ENCODE peak calls at places on chromosomes 4 and X, in seven cellular contexts. One of them, this sample, is unnamed.

GRCh38 chr4:174222266-174222872 is 61.1 kb downstream of the FBXO8 start:
- DNase-seq in K562: peak; percentile 60
- DNase-seq in GM12878: no peak
- DNase-seq in SK-N-SH: no peak
- DNase-seq in H1: no peak
- DNase-seq in HCT116: peak; percentile 13
- DNase-seq in HepG2: peak; percentile 16
- DNase-seq in this sample: peak; percentile 32

GRCh38 chr4:59671037-59671436 is 1529.1 kb upstream of the ADGRL3 start:
- DNase-seq in H1: no peak
- DNase-seq in SK-N-SH: no peak
- DNase-seq in HepG2: no peak
- DNase-seq in HCT116: no peak
- DNase-seq in GM12878: no peak
- DNase-seq in K562: no peak
- DNase-seq in this sample: no peak

GRCh38 chr4:142274137-142274536 is 572.0 kb downstream of the INPP4B start:
- DNase-seq in SK-N-SH: no peak
- DNase-seq in GM12878: no peak
- DNase-seq in HCT116: no peak
- DNase-seq in H1: no peak
- DNase-seq in HepG2: no peak
- DNase-seq in K562: no peak
- DNase-seq in this sample: no peak

GRCh38 chrX:140157143-140157542 is 191.8 kb upstream of the CXorf66 start:
- DNase-seq in SK-N-SH: no peak
- DNase-seq in HepG2: no peak
- DNase-seq in H1: no peak
- DNase-seq in HCT116: no peak
- DNase-seq in K562: no peak
- DNase-seq in GM12878: no peak
- DNase-seq in this sample: no peak

GRCh38 chr4:1604706-1605205 is 79.4 kb downstream of the FAM53A start:
- DNase-seq in HepG2: no peak
- DNase-seq in SK-N-SH: peak; percentile 58
- DNase-seq in GM12878: no peak
- DNase-seq in HCT116: no peak
- DNase-seq in K562: no peak
- DNase-seq in H1: no peak
- DNase-seq in this sample: peak; percentile 85

GRCh38 chrX:68934421-68934820 is 105.6 kb downstream of the EFNB1 start:
- DNase-seq in SK-N-SH: no peak
- DNase-seq in GM12878: no peak
- DNase-seq in K562: no peak
- DNase-seq in HCT116: no peak
- DNase-seq in HepG2: no peak
- DNase-seq in H1: no peak
- DNase-seq in this sample: no peak

GRCh38 chr4:78954048-78954666 is 14.9 kb upstream of the PAQR3 start:
- DNase-seq in HCT116: peak; percentile 23
- DNase-seq in K562: peak; percentile 51
- DNase-seq in GM12878: no peak
- DNase-seq in SK-N-SH: peak; percentile 18
- DNase-seq in H1: no peak
- DNase-seq in HepG2: peak; percentile 9
- DNase-seq in this sample: no peak

GRCh38 chrX:9566150-9566621 is 101.3 kb downstream of the TBL1X start:
- DNase-seq in GM12878: no peak
- DNase-seq in HepG2: peak; percentile 65
- DNase-seq in SK-N-SH: no peak
- DNase-seq in H1: no peak
- DNase-seq in K562: no peak
- DNase-seq in HCT116: peak; percentile 32
- DNase-seq in this sample: peak; percentile 39

GRCh38 chrX:74422576-74423288 is 1.4 kb downstream of the SLC16A2 start:
- DNase-seq in HCT116: no peak
- DNase-seq in K562: no peak
- DNase-seq in SK-N-SH: peak; percentile 76
- DNase-seq in HepG2: peak; percentile 4
- DNase-seq in H1: peak; percentile 70
- DNase-seq in GM12878: no peak
- DNase-seq in this sample: no peak

GRCh38 chr4:84499065-84499982 is at the start of gene NKX6-1:
- DNase-seq in H1: peak; percentile 93
- DNase-seq in SK-N-SH: peak; percentile 92
- DNase-seq in HepG2: no peak
- DNase-seq in HCT116: peak; percentile 87
- DNase-seq in K562: no peak
- DNase-seq in GM12878: no peak
- DNase-seq in this sample: no peak

GRCh38 chrX:54824195-54824594 is 16.6 kb downstream of the MAGED2 start:
- DNase-seq in GM12878: no peak
- DNase-seq in HepG2: no peak
- DNase-seq in H1: no peak
- DNase-seq in HCT116: no peak
- DNase-seq in K562: no peak
- DNase-seq in SK-N-SH: no peak
- DNase-seq in this sample: no peak

GRCh38 chr4:122759639-122760310 is 27.3 kb downstream of the BBS12 start:
- DNase-seq in HepG2: no peak
- DNase-seq in SK-N-SH: no peak
- DNase-seq in GM12878: no peak
- DNase-seq in K562: no peak
- DNase-seq in HCT116: no peak
- DNase-seq in H1: no peak
- DNase-seq in this sample: no peak

GRCh38 chr4:153488719-153489384 is 22.7 kb downstream of the TMEM131L start:
- DNase-seq in HCT116: no peak
- DNase-seq in SK-N-SH: no peak
- DNase-seq in GM12878: peak; percentile 87
- DNase-seq in K562: no peak
- DNase-seq in H1: no peak
- DNase-seq in HepG2: no peak
- DNase-seq in this sample: no peak

GRCh38 chr4:142631836-142632235 is 214.3 kb downstream of the INPP4B start:
- DNase-seq in K562: no peak
- DNase-seq in HCT116: no peak
- DNase-seq in HepG2: no peak
- DNase-seq in GM12878: no peak
- DNase-seq in H1: no peak
- DNase-seq in SK-N-SH: no peak
- DNase-seq in this sample: no peak

DNA sequence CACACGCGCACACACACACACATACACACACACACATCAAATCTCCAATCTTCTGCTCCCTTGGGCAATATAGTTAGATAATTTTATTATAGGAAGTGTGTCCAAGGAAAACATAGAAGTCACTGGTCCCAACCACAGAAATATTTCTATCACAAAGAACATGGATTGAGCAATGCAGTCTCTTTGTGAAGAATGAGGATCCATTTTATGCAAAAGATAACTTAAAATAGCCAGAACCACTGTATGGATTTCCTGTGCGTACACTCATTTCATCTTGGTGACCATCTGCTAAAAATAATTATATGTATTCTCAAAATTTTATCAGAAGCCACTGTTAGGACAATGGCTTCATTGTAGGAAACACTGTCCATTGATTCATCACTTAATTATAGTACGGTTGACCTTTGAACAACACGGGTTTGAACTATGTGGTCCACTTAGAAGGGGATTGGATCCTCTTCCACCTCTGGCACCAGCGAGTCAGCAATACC is 169.6 kb upstream of the MXRA5 start:
- DNase-seq in H1: no peak
- DNase-seq in SK-N-SH: no peak
- DNase-seq in HepG2: no peak
- DNase-seq in GM12878: no peak
- DNase-seq in HCT116: no peak
- DNase-seq in K562: no peak
- DNase-seq in this sample: no peak
- TF ChIP-seq JUND in H1: no peak
- TF ChIP-seq JUND in SK-N-SH: no peak
- TF ChIP-seq JUND in HepG2: no peak
- TF ChIP-seq JUND in GM12878: no peak
- TF ChIP-seq JUND in HCT116: no peak
- TF ChIP-seq JUND in K562: no peak
- TF ChIP-seq JUND in this sample: no peak

DNA sequence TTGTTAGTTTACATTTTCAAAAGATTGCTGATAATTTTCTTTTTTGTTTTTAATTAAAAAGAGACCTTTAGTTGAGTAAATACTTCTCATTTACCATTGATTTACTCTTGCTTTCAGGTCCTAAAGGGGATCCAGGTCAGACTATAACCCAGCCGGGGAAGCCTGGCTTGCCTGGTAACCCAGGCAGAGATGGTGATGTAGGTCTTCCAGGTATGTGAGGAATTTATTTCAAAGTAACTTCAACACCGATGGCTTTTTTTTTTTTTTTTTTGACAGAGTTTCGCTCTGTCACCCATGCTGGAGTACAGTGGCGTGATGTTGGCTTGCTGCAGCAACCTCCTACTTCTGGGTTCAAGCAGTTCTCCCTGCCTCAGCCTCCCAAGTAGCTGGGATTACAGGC is 135.1 kb downstream of the IRS4 start:
- DNase-seq in H1: no peak
- DNase-seq in SK-N-SH: no peak
- DNase-seq in HCT116: no peak
- DNase-seq in HepG2: no peak
- DNase-seq in GM12878: no peak
- DNase-seq in K562: no peak
- DNase-seq in this sample: no peak
- TF ChIP-seq JUND in H1: no peak
- TF ChIP-seq JUND in SK-N-SH: no peak
- TF ChIP-seq JUND in HCT116: no peak
- TF ChIP-seq JUND in HepG2: no peak
- TF ChIP-seq JUND in GM12878: no peak
- TF ChIP-seq JUND in K562: no peak
- TF ChIP-seq JUND in this sample: no peak

DNA sequence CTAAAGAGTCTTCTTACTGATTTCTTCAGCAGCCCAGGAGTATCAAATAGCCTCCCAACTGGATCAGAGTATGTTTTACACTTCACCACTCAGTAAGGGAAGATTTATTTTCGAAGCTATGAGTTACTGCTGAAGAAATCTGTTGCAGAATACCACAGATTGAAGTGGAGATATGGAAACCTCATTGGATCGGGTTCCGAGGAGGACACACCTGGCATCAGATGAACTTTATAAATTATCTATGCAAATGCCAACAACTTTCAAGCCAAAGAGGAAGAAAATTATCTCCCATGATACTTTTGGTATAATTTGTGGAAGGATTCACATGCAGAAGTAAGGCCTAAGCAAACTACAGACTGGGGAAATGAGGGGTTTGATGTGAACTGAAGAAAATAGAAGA is 515.9 kb upstream of the NDST4 start:
- DNase-seq in GM12878: no peak
- DNase-seq in K562: no peak
- DNase-seq in SK-N-SH: no peak
- DNase-seq in H1: no peak
- DNase-seq in HepG2: no peak
- DNase-seq in HCT116: no peak
- DNase-seq in this sample: no peak
- TF ChIP-seq JUND in GM12878: no peak
- TF ChIP-seq JUND in K562: no peak
- TF ChIP-seq JUND in SK-N-SH: no peak
- TF ChIP-seq JUND in H1: no peak
- TF ChIP-seq JUND in HepG2: no peak
- TF ChIP-seq JUND in HCT116: no peak
- TF ChIP-seq JUND in this sample: peak; percentile 59

GRCh38 chr4:38684271-38684670 is 20.3 kb downstream of the KLF3 start:
- DNase-seq in SK-N-SH: no peak
- DNase-seq in K562: no peak
- DNase-seq in GM12878: no peak
- DNase-seq in H1: no peak
- DNase-seq in HCT116: no peak
- DNase-seq in HepG2: no peak
- DNase-seq in this sample: no peak

GRCh38 chr4:38684951-38685350 is 21.0 kb downstream of the KLF3 start:
- DNase-seq in HCT116: no peak
- DNase-seq in GM12878: no peak
- DNase-seq in H1: no peak
- DNase-seq in K562: no peak
- DNase-seq in SK-N-SH: peak; percentile 13
- DNase-seq in HepG2: no peak
- DNase-seq in this sample: no peak

GRCh38 chr4:38687571-38688011 is 23.6 kb downstream of the KLF3 start:
- DNase-seq in GM12878: no peak
- DNase-seq in HCT116: no peak
- DNase-seq in H1: no peak
- DNase-seq in K562: no peak
- DNase-seq in SK-N-SH: no peak
- DNase-seq in HepG2: no peak
- DNase-seq in this sample: no peak

GRCh38 chr4:38688676-38689355 is 24.8 kb downstream of the KLF3 start:
- DNase-seq in H1: no peak
- DNase-seq in SK-N-SH: no peak
- DNase-seq in K562: no peak
- DNase-seq in GM12878: no peak
- DNase-seq in HepG2: no peak
- DNase-seq in HCT116: no peak
- DNase-seq in this sample: no peak

DNA sequence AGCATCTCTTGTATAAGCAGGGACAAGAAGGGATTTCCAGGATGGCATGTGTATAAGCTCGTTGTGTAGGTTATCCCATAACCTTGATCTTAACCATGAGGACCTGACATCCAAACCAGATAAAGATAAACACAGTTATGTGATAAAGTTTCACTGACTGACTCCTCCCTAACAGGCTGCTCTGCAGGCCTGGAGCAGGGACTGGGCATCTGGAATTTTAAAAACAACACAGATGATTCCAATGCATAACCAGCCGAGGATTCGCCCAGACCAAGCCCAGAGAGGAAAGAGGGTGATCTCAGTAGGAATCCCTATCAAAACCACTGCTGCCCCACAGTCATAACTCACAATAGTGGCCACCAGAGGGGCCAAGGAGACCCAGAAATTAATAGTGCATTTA is 22.7 kb downstream of the KLF3 start:
- DNase-seq in HepG2: no peak
- DNase-seq in GM12878: no peak
- DNase-seq in H1: no peak
- DNase-seq in SK-N-SH: peak; percentile 78
- DNase-seq in K562: no peak
- DNase-seq in HCT116: no peak
- DNase-seq in this sample: no peak
- TF ChIP-seq JUND in HepG2: no peak
- TF ChIP-seq JUND in GM12878: no peak
- TF ChIP-seq JUND in H1: no peak
- TF ChIP-seq JUND in SK-N-SH: no peak
- TF ChIP-seq JUND in K562: no peak
- TF ChIP-seq JUND in HCT116: no peak
- TF ChIP-seq JUND in this sample: no peak

GRCh38 chr4:120673696-120674095 is 248.8 kb downstream of the PRDM5 start:
- DNase-seq in GM12878: no peak
- DNase-seq in K562: no peak
- DNase-seq in SK-N-SH: no peak
- DNase-seq in HCT116: no peak
- DNase-seq in HepG2: no peak
- DNase-seq in H1: no peak
- DNase-seq in this sample: no peak
- TF ChIP-seq JUND in GM12878: no peak
- TF ChIP-seq JUND in K562: no peak
- TF ChIP-seq JUND in SK-N-SH: no peak
- TF ChIP-seq JUND in HCT116: no peak
- TF ChIP-seq JUND in HepG2: no peak
- TF ChIP-seq JUND in H1: no peak
- TF ChIP-seq JUND in this sample: no peak